ENCODE peak calls at places on chromosome 11, in nine cellular contexts. B is Peyer's patch, H is ovary, U is prostate gland, L is thyroid gland, V is breast epithelium, O is body of pancreas, K is K562, S is HCT116. J is an unnamed sample.

GRCh38 chr11:77081381-77081851 is 14.6 kb downstream of the CAPN5 start:
- DNase-seq in B (peak; percentile 35), H (peak; percentile 13), U (no peak), L (no peak), V (peak; percentile 36), O (peak; percentile 7), K (no peak), S (no peak), J (no peak)

GRCh38 chr11:61919841-61920631 is 2.7 kb upstream of the RAB3IL1 start:
- DNase-seq in B (no peak), H (peak; percentile 41), U (no peak), L (peak; percentile 33), V (no peak), O (no peak), K (peak; percentile 93), S (no peak), J (no peak)

GRCh38 chr11:93775289-93775688 is 8.8 kb upstream of the MED17 start:
- DNase-seq in B (no peak), H (no peak), U (no peak), L (no peak), V (no peak), O (no peak), K (peak; percentile 29), S (peak; percentile 18), J (peak; percentile 43)

GRCh38 chr11:70622091-70622490 is 223.8 kb downstream of the CTTN start:
- DNase-seq in B (no peak), H (no peak), U (no peak), L (no peak), V (no peak), O (no peak), K (no peak), S (no peak), J (no peak)

GRCh38 chr11:72787262-72788104 is 6.4 kb downstream of the STARD10 start:
- DNase-seq in B (peak; percentile 71), H (peak; percentile 16), U (no peak), L (peak; percentile 46), V (no peak), O (peak; percentile 63), K (peak; percentile 83), S (no peak), J (peak; percentile 78)

GRCh38 chr11:72012897-72013721 is 14.4 kb downstream of the IL18BP start:
- DNase-seq in B (no peak), H (peak; percentile 61), U (peak; percentile 79), L (no peak), V (peak; percentile 60), O (peak; percentile 80), K (no peak), S (no peak), J (no peak)

GRCh38 chr11:10428453-10428852 is 26.6 kb upstream of the AMPD3 start:
- DNase-seq in B (no peak), H (no peak), U (no peak), L (no peak), V (no peak), O (no peak), K (peak; percentile 60), S (no peak), J (no peak)

GRCh38 chr11:75413864-75414263 is 14.5 kb downstream of the RPS3 start:
- DNase-seq in B (no peak), H (no peak), U (no peak), L (no peak), V (no peak), O (no peak), K (no peak), S (no peak), J (no peak)

GRCh38 chr11:124274000-124274399 is 17.8 kb downstream of the OR8G5 start:
- DNase-seq in B (peak; percentile 50), H (no peak), U (no peak), L (no peak), V (no peak), O (no peak), K (no peak), S (no peak), J (no peak)

GRCh38 chr11:124276081-124276480 is 19.9 kb downstream of the OR8G5 start:
- DNase-seq in B (no peak), H (no peak), U (no peak), L (no peak), V (no peak), O (no peak), K (peak; percentile 30), S (no peak), J (peak; percentile 36)

GRCh38 chr11:124277207-124277606 is 21.0 kb downstream of the OR8G5 start:
- DNase-seq in B (no peak), H (no peak), U (no peak), L (no peak), V (no peak), O (no peak), K (no peak), S (no peak), J (no peak)

GRCh38 chr11:124278261-124278660 is 22.1 kb downstream of the OR8G5 start:
- DNase-seq in B (no peak), H (no peak), U (no peak), L (no peak), V (no peak), O (no peak), K (no peak), S (no peak), J (no peak)

DNA sequence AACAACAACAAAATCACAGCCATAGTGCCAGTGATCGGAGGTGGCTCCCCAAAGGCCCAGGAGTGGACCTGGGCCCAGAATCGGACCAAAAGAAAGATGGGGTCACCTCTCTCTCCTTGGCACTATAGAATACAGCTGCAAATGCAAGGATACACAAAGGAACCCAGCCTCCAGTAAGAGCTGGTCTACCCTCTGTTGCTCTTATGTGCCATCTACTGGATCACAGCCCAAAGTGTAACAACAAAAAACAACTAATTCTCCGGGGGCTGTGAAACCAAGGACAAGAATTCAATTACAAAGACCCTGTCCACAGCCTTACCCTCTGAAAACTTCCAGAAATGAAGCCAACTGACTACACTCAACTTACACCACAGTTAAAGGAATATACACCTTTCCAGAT is 21.6 kb downstream of the OR8G5 start:
- DNase-seq in B (no peak), H (no peak), U (no peak), L (no peak), V (no peak), O (no peak), K (no peak), S (no peak), J (peak; percentile 24)
- TF ChIP-seq CTCF in B (no peak), H (no peak), U (no peak), L (no peak), V (no peak), O (no peak), K (peak; percentile 30), S (peak; percentile 7), J (peak; percentile 22)

GRCh38 chr11:86449993-86450629 is 75.4 kb downstream of the CCDC81 start:
- DNase-seq in B (no peak), H (no peak), U (no peak), L (no peak), V (no peak), O (no peak), K (no peak), S (no peak), J (peak; percentile 40)

GRCh38 chr11:86446924-86447285 is 72.2 kb downstream of the CCDC81 start:
- DNase-seq in B (no peak), H (no peak), U (no peak), L (no peak), V (no peak), O (no peak), K (no peak), S (no peak), J (no peak)

GRCh38 chr11:86446163-86446923 is 71.7 kb downstream of the CCDC81 start:
- DNase-seq in B (no peak), H (no peak), U (no peak), L (no peak), V (no peak), O (no peak), K (no peak), S (no peak), J (no peak)

GRCh38 chr11:86444981-86445380 is 70.3 kb downstream of the CCDC81 start:
- DNase-seq in B (no peak), H (no peak), U (no peak), L (no peak), V (no peak), O (no peak), K (no peak), S (no peak), J (no peak)

GRCh38 chr11:86447763-86448480 is 73.2 kb downstream of the CCDC81 start:
- DNase-seq in B (no peak), H (no peak), U (no peak), L (no peak), V (no peak), O (no peak), K (no peak), S (no peak), J (peak; percentile 20)
- H3K4me3 ChIP-seq in B (no peak overlapping the region), H (no peak overlapping the region), U (no peak overlapping the region), L (no peak overlapping the region), V (no peak overlapping the region), O (no peak overlapping the region), K (no peak overlapping the region), S (no peak overlapping the region), J (no peak overlapping the region)

GRCh38 chr11:12377824-12378593 is 638 bp downstream of the PARVA start:
- DNase-seq in B (peak; percentile 80), H (peak; percentile 68), U (peak; percentile 58), L (peak; percentile 80), V (peak; percentile 80), O (peak; percentile 84), K (no peak), S (peak; percentile 75), J (no peak)
- TF ChIP-seq POLR2A in B (peak; percentile 52), H (no peak), U (no peak), L (peak; percentile 64), V (no peak), O (no peak), K (no peak), S (peak; percentile 32), J (no peak)

GRCh38 chr11:9385288-9385902 is 943 bp downstream of the IPO7 start:
- DNase-seq in B (peak; percentile 71), H (no peak), U (no peak), L (no peak), V (peak; percentile 60), O (no peak), K (peak; percentile 58), S (no peak), J (peak; percentile 77)

GRCh38 chr11:9386086-9386485 is 1.6 kb downstream of the IPO7 start:
- DNase-seq in B (no peak), H (no peak), U (no peak), L (no peak), V (no peak), O (no peak), K (no peak), S (no peak), J (no peak)

GRCh38 chr11:9380773-9381172 is 3.7 kb upstream of the IPO7 start:
- DNase-seq in B (no peak), H (no peak), U (no peak), L (no peak), V (no peak), O (no peak), K (no peak), S (no peak), J (no peak)

GRCh38 chr11:9386901-9387300 is 2.4 kb downstream of the IPO7 start:
- DNase-seq in B (no peak), H (no peak), U (no peak), L (no peak), V (no peak), O (no peak), K (no peak), S (no peak), J (peak; percentile 43)

DNA sequence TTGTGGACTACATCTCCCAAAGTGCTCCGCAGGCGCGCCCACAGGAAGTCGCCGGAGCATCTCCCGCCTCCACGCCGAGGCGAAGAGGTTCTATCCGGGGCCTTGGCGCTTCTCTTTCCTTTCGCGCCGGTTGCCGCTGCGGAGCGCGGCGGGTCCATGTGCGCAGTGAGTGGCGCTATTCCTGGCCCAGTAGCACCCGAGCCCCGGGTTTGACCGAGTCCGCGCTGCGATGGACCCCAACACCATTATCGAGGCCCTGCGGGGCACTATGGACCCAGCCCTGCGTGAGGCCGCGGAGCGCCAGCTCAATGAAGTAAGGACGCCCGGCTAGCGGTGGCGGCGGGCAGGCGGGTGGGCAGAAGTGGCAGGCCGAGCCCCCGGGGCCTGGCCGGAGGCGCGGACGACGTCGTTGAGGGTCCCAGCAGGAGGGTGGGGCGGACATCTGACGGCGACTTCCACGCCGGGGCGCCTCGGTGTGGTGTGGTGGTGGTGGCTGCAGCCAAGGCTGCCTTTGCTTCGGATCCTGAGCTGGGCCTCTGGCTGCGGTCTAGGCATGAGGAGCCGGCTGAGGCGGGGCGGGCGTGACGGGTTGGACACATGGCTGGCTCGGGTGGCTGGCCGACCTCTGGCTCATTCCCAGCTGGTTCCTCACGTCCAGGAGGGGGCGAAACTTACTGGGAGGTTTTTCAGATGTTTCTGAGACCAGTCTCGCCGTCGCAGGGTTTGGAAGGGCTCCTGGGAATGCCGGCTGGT is at the start of gene IPO7:
- DNase-seq in B (peak; percentile 96), H (peak; percentile 88), U (peak; percentile 90), L (peak; percentile 91), V (peak; percentile 87), O (peak; percentile 90), K (peak; percentile 92), S (peak; percentile 80), J (peak; percentile 96)
- TF ChIP-seq CTCF in B (no peak), H (no peak), U (peak; percentile 24), L (peak; percentile 34), V (no peak), O (no peak), K (no peak), S (peak; percentile 10), J (no peak)